ENCODE peak calls at places on chromosomes 2 and 18, in ten cellular contexts. E, I, M, T, R, L, K, C, H and U are unnamed samples.

GRCh38 chr2:161030260-161031063 is 129.8 kb upstream of the TANK start:
- DNase-seq in E (peak), M (no peak), T (peak), C (no peak), R (no peak), I (no peak), L (no peak), H (no peak), K (no peak), U (peak)

GRCh38 chr18:55229682-55230081 is 270.4 kb upstream of the CCDC68 start:
- DNase-seq in C (no peak), L (no peak), E (no peak), R (no peak), M (no peak), K (no peak), I (no peak), T (no peak), H (no peak), U (no peak)

GRCh38 chr2:3683748-3684454 is 19.5 kb upstream of the DCDC2C start:
- DNase-seq in H (no peak), R (no peak), T (no peak), I (no peak), M (no peak), K (no peak), C (no peak), L (no peak), E (no peak), U (no peak)

GRCh38 chr2:230868151-230868946 is 3.6 kb downstream of the ITM2C start:
- DNase-seq in M (no peak), L (no peak), T (no peak), K (no peak), R (no peak), I (no peak), C (no peak), H (peak), E (no peak), U (no peak)

GRCh38 chr18:57436193-57436964 is 1.2 kb downstream of the ONECUT2 start:
- DNase-seq in R (peak), L (no peak), C (no peak), I (no peak), T (no peak), H (peak), M (no peak), K (no peak), E (no peak), U (no peak)

GRCh38 chr18:11950824-11951223 is 30.5 kb upstream of the IMPA2 start:
- DNase-seq in R (no peak), C (no peak), T (no peak), H (no peak), L (no peak), K (no peak), E (no peak), M (no peak), I (no peak), U (no peak)

GRCh38 chr2:216619411-216620393 is 13.5 kb upstream of the IGFBP2 start:
- DNase-seq in K (no peak), M (peak), E (no peak), I (no peak), R (no peak), L (no peak), H (peak), T (peak), C (peak), U (no peak)

GRCh38 chr2:108932736-108933135 is 56.3 kb downstream of the EDAR start:
- DNase-seq in H (no peak), C (no peak), L (no peak), I (no peak), M (no peak), E (no peak), T (no peak), K (no peak), R (no peak), U (no peak)

GRCh38 chr18:32308493-32309120 is 118.8 kb downstream of the MEP1B start:
- DNase-seq in I (no peak), L (no peak), E (peak), M (no peak), T (peak), R (no peak), H (no peak), C (peak), K (no peak), U (no peak)

GRCh38 chr2:134386321-134386720 is 132.4 kb downstream of the MGAT5 start:
- DNase-seq in C (no peak), R (no peak), E (no peak), L (no peak), I (no peak), K (no peak), T (no peak), H (no peak), M (no peak), U (no peak)

GRCh38 chr18:23115683-23116096 is 19.6 kb upstream of the CABLES1 start:
- DNase-seq in K (no peak), R (no peak), E (no peak), C (no peak), L (no peak), T (peak), M (no peak), H (no peak), I (no peak), U (no peak)

GRCh38 chr2:205477016-205477705 is 205.1 kb upstream of the NRP2 start:
- DNase-seq in R (no peak), E (no peak), H (no peak), T (no peak), M (no peak), L (no peak), I (no peak), C (no peak), K (no peak), U (no peak)

GRCh38 chr2:26640331-26640745 is 828 bp downstream of the CIB4 start:
- DNase-seq in K (no peak), M (no peak), L (peak), C (no peak), E (peak), I (no peak), R (no peak), H (no peak), T (peak), U (no peak)

GRCh38 chr18:44856157-44856556 is 175.5 kb downstream of the SETBP1 start:
- DNase-seq in R (no peak), E (no peak), M (no peak), C (no peak), I (no peak), L (no peak), T (no peak), K (no peak), H (no peak), U (no peak)

GRCh38 chr2:78330181-78330580 is 695.3 kb upstream of the REG3G start:
- DNase-seq in I (no peak), T (no peak), E (no peak), K (no peak), C (no peak), H (no peak), R (no peak), M (no peak), L (no peak), U (no peak)

GRCh38 chr2:85015653-85016360 is 44.8 kb downstream of the KCMF1 start:
- DNase-seq in L (no peak), C (no peak), E (no peak), K (no peak), T (peak), H (no peak), I (no peak), M (peak), R (no peak), U (no peak)

GRCh38 chr2:204604061-204604460 is 58.8 kb downstream of the PARD3B start:
- DNase-seq in M (no peak), E (no peak), C (no peak), I (no peak), K (no peak), L (no peak), H (no peak), R (no peak), T (peak), U (no peak)

GRCh38 chr2:74212702-74213410 is 14.4 kb downstream of the MTHFD2 start:
- DNase-seq in E (no peak), C (no peak), K (no peak), H (no peak), L (no peak), R (no peak), I (no peak), M (no peak), T (no peak), U (no peak)

GRCh38 chr18:49901862-49902340 is 88.6 kb upstream of the ACAA2 start:
- DNase-seq in E (no peak), T (no peak), R (no peak), M (no peak), H (no peak), C (no peak), I (no peak), L (no peak), K (no peak), U (no peak)

GRCh38 chr18:77526962-77527361 is 277.3 kb downstream of the GALR1 start:
- DNase-seq in E (no peak), C (no peak), T (no peak), R (no peak), K (no peak), I (no peak), M (no peak), L (no peak), H (no peak), U (no peak)

GRCh38 chr2:106825161-106825560 is 60.8 kb downstream of the ST6GAL2 start:
- DNase-seq in E (no peak), I (no peak), T (no peak), M (no peak), C (no peak), R (no peak), L (no peak), K (no peak), H (no peak), U (no peak)